ENCODE peak calls at places on chromosomes 4 and X, in nine cellular contexts. Z is tibial nerve; Y is hepatic stellate cell; D is WTC11; P is T-helper 9 cell; I is stimulated activated CD4-positive, alpha-beta T cell treated with anti-CD3 and anti-CD28 coated beads, Interleukin-15, amount 100 ng/mL, for 1 hour; K is AG10803; N is ACHN; W is T-helper 1 cell. O is an unnamed sample.

GRCh38 chr4:105162123-105162796 is 15.6 kb downstream of the TET2 start:
- DNase-seq in P (no peak), W (no peak), Z (no peak), Y (no peak), K (no peak), D (no peak), N (no peak), I (no peak), O (no peak)

GRCh38 chr4:176883108-176883550 is 90.4 kb upstream of the VEGFC start:
- DNase-seq in Z (no peak), I (no peak), K (peak; percentile 4), W (no peak), D (no peak), P (no peak), N (no peak), Y (no peak), O (no peak)

GRCh38 chr4:158805628-158806471 is 37.0 kb downstream of the FNIP2 start:
- DNase-seq in Y (no peak), I (no peak), D (no peak), W (no peak), K (no peak), N (no peak), Z (no peak), P (no peak), O (no peak)

GRCh38 chrX:1581132-1581531 is 10.3 kb upstream of the AKAP17A start:
- DNase-seq in P (peak; percentile 63), K (no peak), W (peak; percentile 50), Y (peak; percentile 54), D (peak; percentile 75), Z (no peak), I (peak; percentile 42), N (peak; percentile 36), O (peak; percentile 89)

GRCh38 chr4:89329280-89329679 is 21.7 kb upstream of the GPRIN3 start:
- DNase-seq in K (no peak), P (no peak), Y (no peak), D (no peak), Z (no peak), I (no peak), N (no peak), W (no peak), O (no peak)

GRCh38 chrX:1932231-1932630 is 317.4 kb downstream of the ASMT start:
- DNase-seq in I (no peak), K (peak; percentile 91), N (no peak), Z (no peak), D (no peak), W (no peak), Y (no peak), P (no peak), O (no peak)

GRCh38 chr4:125155251-125155650 is 159.5 kb upstream of the FAT4 start:
- DNase-seq in P (no peak), Z (no peak), N (no peak), K (no peak), W (no peak), Y (no peak), I (no peak), D (no peak), O (no peak)

GRCh38 chrX:140501940-140502468 is 2.9 kb downstream of the SOX3 start:
- DNase-seq in Z (no peak), I (no peak), N (no peak), K (no peak), D (no peak), Y (no peak), P (no peak), W (no peak), O (no peak)

GRCh38 chr4:67234296-67234695 is 311.0 kb downstream of the CENPC start:
- DNase-seq in Y (no peak), I (no peak), W (no peak), K (peak; percentile 18), P (no peak), Z (no peak), D (no peak), N (peak; percentile 71), O (no peak)

GRCh38 chr4:128825226-128825625 is 15.7 kb downstream of the JADE1 start:
- DNase-seq in K (no peak), P (no peak), W (no peak), N (no peak), D (no peak), Y (no peak), I (no peak), Z (no peak), O (no peak)

GRCh38 chr4:169241480-169241879 is 29.3 kb downstream of the SH3RF1 start:
- DNase-seq in P (no peak), W (no peak), K (no peak), I (no peak), Z (no peak), N (no peak), D (no peak), Y (no peak), O (no peak)

GRCh38 chrX:113392355-113392754 is 551.7 kb upstream of the AMOT start:
- DNase-seq in K (no peak), N (no peak), I (no peak), P (no peak), Y (no peak), W (no peak), Z (no peak), D (no peak), O (no peak)

GRCh38 chrX:134718329-134719317 is 60.4 kb upstream of the PLAC1 start:
- DNase-seq in K (peak; percentile 98), P (no peak), N (peak; percentile 67), W (no peak), Z (no peak), Y (peak; percentile 69), D (no peak), I (no peak), O (peak; percentile 12)

GRCh38 chr4:52911684-52912294 is 49.7 kb downstream of the RASL11B start:
- DNase-seq in I (peak; percentile 20), P (peak; percentile 58), Y (peak; percentile 23), D (peak; percentile 95), N (peak; percentile 71), Z (peak; percentile 31), W (peak; percentile 16), K (peak; percentile 74), O (peak; percentile 63)